ENCODE peak calls at places on chromosomes 6 and 20, in six cellular contexts. S is NCI-H1105 treated with DMSO at 0.1 percent for 48 hours; N is astrocyte; Q is AG04450; F is AG09309; J is stimulated activated CD4-positive, alpha-beta T cell treated with anti-CD3 and anti-CD28 coated beads, Interleukin-15, amount 100 ng/mL, for 1 hour. U is an unnamed sample.

GRCh38 chr20:38067717-38068365 is 34.3 kb downstream of the RPRD1B start:
- DNase-seq in N (no peak), S (no peak), F (no peak), J (no peak), Q (no peak), U (no peak)

GRCh38 chr6:150208606-150209352 is 65.9 kb downstream of the PPP1R14C start:
- DNase-seq in Q (no peak), S (peak), J (no peak), N (peak), F (no peak), U (no peak)

GRCh38 chr6:154356118-154356517 is 485 bp downstream of the IPCEF1 start:
- DNase-seq in S (no peak), J (no peak), F (no peak), Q (no peak), N (no peak), U (no peak)

GRCh38 chr20:2301164-2301622 is 5.4 kb downstream of the TGM3 start:
- DNase-seq in Q (no peak), J (no peak), N (peak), S (no peak), F (no peak), U (no peak)

GRCh38 chr6:132084811-132085509 is 133.8 kb upstream of the CCN2 start:
- DNase-seq in F (peak), J (no peak), Q (peak), N (peak), S (no peak), U (no peak)

GRCh38 chr6:17714879-17715860 is 8.4 kb upstream of the NUP153 start:
- DNase-seq in S (no peak), J (no peak), N (peak), F (peak), Q (peak), U (peak)

GRCh38 chr6:150977276-150977675 is 111.8 kb downstream of the MTHFD1L start:
- DNase-seq in F (no peak), N (no peak), J (no peak), Q (no peak), S (no peak), U (no peak)

GRCh38 chr6:125587624-125588023 is 161.8 kb upstream of the HEY2 start:
- DNase-seq in J (no peak), F (no peak), N (peak), Q (no peak), S (no peak), U (no peak)

GRCh38 chr6:116451916-116452315 is 9.3 kb upstream of the CALHM6 start:
- DNase-seq in N (no peak), F (no peak), Q (no peak), J (no peak), S (no peak), U (no peak)

GRCh38 chr20:37580069-37580468 is 52.4 kb upstream of the BLCAP start:
- DNase-seq in S (no peak), Q (no peak), N (no peak), F (no peak), J (no peak), U (no peak)

U was measured in GOT3.